ENCODE peak calls at places on chromosomes 1 and 21, in five cellular contexts. O, E, W, S and F are unnamed samples.

GRCh38 chr1:219121634-219122033 is 52.0 kb upstream of the LYPLAL1 start:
- DNase-seq in O (no peak), E (no peak), W (no peak), S (no peak), F (no peak)

GRCh38 chr1:18972991-18973390 is 16.5 kb upstream of the IFFO2 start:
- DNase-seq in O (peak; percentile 51), E (no peak), W (no peak), S (peak; percentile 27), F (no peak)

GRCh38 chr1:13948851-13949490 is 249.0 kb downstream of the PRDM2 start:
- DNase-seq in O (no peak), E (no peak), W (no peak), S (no peak), F (no peak)

GRCh38 chr1:214192825-214193643 is 87.9 kb upstream of the SMYD2 start:
- DNase-seq in O (no peak), E (no peak), W (no peak), S (no peak), F (no peak)

GRCh38 chr1:3899776-3900149 is 309 bp downstream of the C1orf174 start:
- DNase-seq in O (no peak), E (peak; percentile 31), W (no peak), S (no peak), F (no peak)

GRCh38 chr1:201888282-201889033 is at the start of gene SHISA4:
- DNase-seq in O (peak; percentile 81), E (peak; percentile 94), W (peak; percentile 51), S (peak; percentile 88), F (peak; percentile 54)

GRCh38 chr1:23793018-23793781 is 2.3 kb downstream of the LYPLA2 start:
- DNase-seq in O (no peak), E (peak; percentile 79), W (no peak), S (peak; percentile 79), F (peak; percentile 72)

GRCh38 chr1:74237035-74237434 is 1.8 kb downstream of the TNNI3K start:
- DNase-seq in O (no peak), E (no peak), W (no peak), S (no peak), F (no peak)

GRCh38 chr1:158163000-158163947 is 17.4 kb upstream of the CD1D start:
- DNase-seq in O (no peak), E (no peak), W (no peak), S (no peak), F (peak; percentile 28)

GRCh38 chr1:235746245-235746644 is 96.7 kb upstream of the GNG4 start:
- DNase-seq in O (no peak), E (no peak), W (no peak), S (no peak), F (no peak)

GRCh38 chr1:227949954-227950734 is 2.4 kb upstream of the WNT9A start:
- DNase-seq in O (no peak), E (peak; percentile 14), W (no peak), S (peak; percentile 52), F (no peak)

GRCh38 chr1:37634554-37635308 is at the start of gene RSPO1:
- DNase-seq in O (no peak), E (no peak), W (no peak), S (no peak), F (peak; percentile 26)

GRCh38 chr1:204408074-204408507 is 3.5 kb downstream of the PPP1R15B start:
- DNase-seq in O (peak; percentile 67), E (peak; percentile 85), W (no peak), S (no peak), F (peak; percentile 73)

GRCh38 chr1:236072001-236072400 is 7.1 kb upstream of the NID1 start:
- DNase-seq in O (no peak), E (no peak), W (no peak), S (no peak), F (no peak)

GRCh38 chr1:2393471-2393877 is 1.8 kb downstream of the RER1 start:
- DNase-seq in O (no peak), E (no peak), W (no peak), S (no peak), F (peak; percentile 50)

GRCh38 chr21:36698160-36699025 is 522 bp upstream of the SIM2 start:
- DNase-seq in O (no peak), E (no peak), W (peak; percentile 26), S (no peak), F (no peak)

GRCh38 chr1:236484310-236484971 is 39.3 kb upstream of the LGALS8 start:
- DNase-seq in O (no peak), E (no peak), W (no peak), S (no peak), F (no peak)

GRCh38 chr1:104136621-104137020 is 386.9 kb downstream of the AMY1C start:
- DNase-seq in O (no peak), E (no peak), W (no peak), S (no peak), F (no peak)

GRCh38 chr1:16246961-16247360 is 10.0 kb upstream of the CPLANE2 start:
- DNase-seq in O (no peak), E (no peak), W (no peak), S (no peak), F (no peak)
- TF ChIP-seq POLR2AphosphoS5 in O (no peak), E (no peak), W (no peak), S (no peak), F (no peak)

GRCh38 chr21:25934771-25935224 is 200.0 kb downstream of the GABPA start:
- DNase-seq in O (peak; percentile 97), E (peak; percentile 82), W (no peak), S (no peak), F (peak; percentile 51)
- H3K4me1 ChIP-seq in O (peaks cover 93% of the 10 kb centered on the region), E (peaks cover 37% of the 10 kb centered on the region), W (no peaks in the 10 kb centered on the region), S (peaks cover 23% of the 10 kb centered on the region), F (peaks cover 6% of the 10 kb centered on the region)

GRCh38 chr1:11719313-11720032 is 16.5 kb upstream of the AGTRAP start:
- DNase-seq in O (peak; percentile 76), E (peak; percentile 86), W (no peak), S (peak; percentile 97), F (peak; percentile 88)
- H3K4me3 ChIP-seq in O (no peak overlapping the region), E (peak overlapping the region; percentile 47), W (no peak overlapping the region), S (peak overlapping the region; percentile 52), F (peak overlapping the region; percentile 41)

DNA sequence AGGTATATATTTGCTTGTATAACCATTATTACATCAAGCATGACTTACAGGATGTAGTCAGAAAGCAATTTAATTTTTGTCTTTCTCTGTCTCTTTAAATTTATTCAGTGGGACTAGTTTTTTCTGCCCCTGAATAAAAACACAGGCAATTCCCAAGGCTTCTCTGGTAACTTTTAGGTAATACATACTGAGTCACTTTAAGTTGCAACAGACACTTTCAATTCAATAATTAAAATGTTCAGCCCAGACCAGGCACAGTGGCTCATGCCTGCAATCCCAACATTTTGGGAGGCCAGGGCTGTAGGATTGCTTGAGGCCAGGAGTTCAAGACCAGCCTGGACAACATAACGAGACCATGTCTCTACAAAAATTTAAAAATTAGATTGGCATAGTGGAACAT is 12.3 kb downstream of the SLC44A3 start:
- DNase-seq in O (no peak), E (no peak), W (no peak), S (no peak), F (no peak)
- TF ChIP-seq POLR2AphosphoS5 in O (no peak), E (no peak), W (no peak), S (no peak), F (no peak)

DNA sequence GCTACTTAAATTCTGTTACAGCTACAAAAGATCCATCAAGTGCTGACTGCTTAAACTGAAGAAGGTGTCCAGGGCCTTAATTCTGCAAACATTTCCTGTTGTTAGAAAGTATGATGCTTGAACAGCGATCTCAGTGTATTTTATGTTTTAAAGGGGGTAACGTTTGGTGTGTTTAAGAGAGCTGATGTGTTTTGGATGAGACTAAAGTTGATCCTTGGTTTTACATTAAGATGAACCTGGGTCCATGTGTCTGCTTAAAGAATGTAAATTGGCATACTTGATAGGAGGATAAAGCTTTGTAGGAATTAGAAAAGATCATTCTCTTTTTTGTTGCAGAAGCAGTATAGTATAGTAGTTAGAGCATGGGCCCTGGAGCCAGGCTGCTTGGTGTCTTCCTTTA is 3.6 kb downstream of the IER5 start:
- DNase-seq in O (no peak), E (no peak), W (no peak), S (no peak), F (no peak)
- H3K4me1 ChIP-seq in O (peaks cover 21% of the 10 kb centered on the region), E (peaks cover 58% of the 10 kb centered on the region), W (peaks cover 27% of the 10 kb centered on the region), S (peaks cover 85% of the 10 kb centered on the region), F (peaks cover 35% of the 10 kb centered on the region)

GRCh38 chr1:10793129-10793651 is 3.3 kb downstream of the CASZ1 start:
- DNase-seq in O (no peak), E (no peak), W (no peak), S (no peak), F (peak; percentile 80)
- H3K4me3 ChIP-seq in O (no peak overlapping the region), E (peak overlapping the region; percentile 92), W (peak overlapping the region; percentile 53), S (peak overlapping the region; percentile 51), F (peak overlapping the region; percentile 89)

GRCh38 chr1:118219438-118219837 is 34.4 kb upstream of the SPAG17 start:
- DNase-seq in O (no peak), E (no peak), W (no peak), S (no peak), F (no peak)
- TF ChIP-seq POLR2AphosphoS5 in O (no peak), E (no peak), W (no peak), S (no peak), F (no peak)

DNA sequence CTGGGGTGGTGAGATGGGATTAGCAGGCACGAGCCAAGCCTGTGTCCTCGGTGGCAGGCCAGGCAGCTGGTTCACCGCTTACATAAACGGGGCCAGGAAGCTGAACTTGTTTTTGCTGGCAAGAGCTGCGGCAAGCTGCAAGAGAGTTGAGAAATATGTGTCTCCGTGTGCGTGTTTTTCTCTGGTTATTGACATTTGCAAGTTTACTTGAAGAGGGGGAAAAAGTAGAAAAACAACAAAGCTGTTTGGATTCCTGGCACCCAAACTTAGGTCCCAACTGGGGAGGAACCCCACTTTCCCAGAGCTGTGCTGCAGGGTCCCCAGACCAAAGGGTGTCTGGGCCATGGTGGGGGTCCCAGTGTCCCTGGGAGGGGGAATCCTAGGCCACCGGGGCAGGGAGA is 14.5 kb downstream of the IL6R start:
- DNase-seq in O (peak; percentile 96), E (peak; percentile 95), W (no peak), S (peak; percentile 89), F (peak; percentile 79)
- H3K4me1 ChIP-seq in O (peaks cover 43% of the 10 kb centered on the region), E (peaks cover 79% of the 10 kb centered on the region), W (peaks cover 79% of the 10 kb centered on the region), S (peaks cover 90% of the 10 kb centered on the region), F (peaks cover 63% of the 10 kb centered on the region)

DNA sequence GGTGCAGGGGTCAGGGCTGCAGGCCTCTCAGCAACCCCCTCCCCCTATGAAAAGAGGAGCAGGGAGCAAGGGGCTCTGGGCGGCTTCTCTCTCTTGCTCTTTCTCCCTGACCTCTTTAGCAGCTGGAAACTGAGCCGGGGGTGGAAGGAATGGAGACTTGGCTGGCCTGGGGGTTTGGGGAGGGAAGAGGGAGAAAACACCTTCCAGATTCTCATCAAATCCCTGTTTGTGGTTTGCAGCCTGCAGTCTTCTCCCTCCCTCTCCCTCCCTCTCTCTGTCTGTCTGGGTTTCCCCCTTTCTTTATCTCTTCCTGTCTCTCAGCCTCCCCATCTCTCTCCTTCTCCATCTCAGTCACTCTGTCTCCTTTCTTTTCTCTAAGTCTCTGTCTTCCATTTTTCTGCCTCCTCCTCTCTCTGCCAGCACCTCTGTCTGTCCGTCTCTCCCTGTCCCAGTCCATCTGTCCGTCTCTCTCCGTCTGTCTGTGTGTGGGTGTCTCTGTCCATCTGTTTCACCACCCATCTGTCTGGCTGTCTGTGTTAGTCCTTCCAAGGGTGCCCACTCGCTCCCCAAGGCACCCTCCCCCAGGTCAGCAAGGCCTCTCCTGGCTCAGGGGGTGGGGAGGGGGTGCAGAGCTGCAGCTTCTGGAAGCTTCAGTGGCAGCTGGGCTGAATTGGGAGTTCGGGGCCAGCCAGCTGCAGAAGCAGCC is 6.3 kb downstream of the AHDC1 start:
- DNase-seq in O (no peak), E (no peak), W (no peak), S (no peak), F (no peak)
- H3K4me3 ChIP-seq in O (no peak overlapping the region), E (no peak overlapping the region), W (no peak overlapping the region), S (no peak overlapping the region), F (no peak overlapping the region)

GRCh38 chr1:45491464-45492260 is 699 bp upstream of the TESK2 start:
- DNase-seq in O (no peak), E (no peak), W (no peak), S (peak; percentile 69), F (no peak)
- TF ChIP-seq POLR2AphosphoS5 in O (no peak), E (no peak), W (no peak), S (no peak), F (no peak)